ENCODE peak calls at places on chromosomes 2 and 18, in nine cellular contexts. One of them, this sample, is unnamed.

GRCh38 chr18:42784612-42785011 is 330.9 kb downstream of the RIT2 start:
- DNase-seq in posterior cingulate gyrus: no peak
- DNase-seq in H54: no peak
- DNase-seq in iris pigment epithelial cell: no peak
- DNase-seq in heart right ventricle: no peak
- DNase-seq in upper lobe of right lung: no peak
- DNase-seq in NCI-H2227 treated with DMSO at 0.1 percent for 48 hours: no peak
- DNase-seq in endodermal cell: no peak
- DNase-seq in stimulated activated naive CD4-positive, alpha-beta T cell: no peak
- DNase-seq in this sample: no peak

GRCh38 chr2:105749583-105750399 is 5.1 kb downstream of the NCK2 start:
- DNase-seq in posterior cingulate gyrus: no peak
- DNase-seq in H54: no peak
- DNase-seq in iris pigment epithelial cell: peak; percentile 94
- DNase-seq in heart right ventricle: no peak
- DNase-seq in upper lobe of right lung: no peak
- DNase-seq in NCI-H2227 treated with DMSO at 0.1 percent for 48 hours: no peak
- DNase-seq in endodermal cell: peak; percentile 26
- DNase-seq in stimulated activated naive CD4-positive, alpha-beta T cell: no peak
- DNase-seq in this sample: no peak

GRCh38 chr2:17610521-17610920 is 70.0 kb downstream of the VSNL1 start:
- DNase-seq in posterior cingulate gyrus: no peak
- DNase-seq in H54: no peak
- DNase-seq in iris pigment epithelial cell: no peak
- DNase-seq in heart right ventricle: peak; percentile 68
- DNase-seq in upper lobe of right lung: no peak
- DNase-seq in NCI-H2227 treated with DMSO at 0.1 percent for 48 hours: no peak
- DNase-seq in endodermal cell: peak; percentile 30
- DNase-seq in stimulated activated naive CD4-positive, alpha-beta T cell: no peak
- DNase-seq in this sample: no peak

GRCh38 chr2:222506230-222506934 is 82.0 kb downstream of the SGPP2 start:
- DNase-seq in posterior cingulate gyrus: no peak
- DNase-seq in H54: no peak
- DNase-seq in iris pigment epithelial cell: no peak
- DNase-seq in heart right ventricle: no peak
- DNase-seq in upper lobe of right lung: no peak
- DNase-seq in NCI-H2227 treated with DMSO at 0.1 percent for 48 hours: no peak
- DNase-seq in endodermal cell: no peak
- DNase-seq in stimulated activated naive CD4-positive, alpha-beta T cell: no peak
- DNase-seq in this sample: no peak

GRCh38 chr2:182319556-182319955 is 107.3 kb downstream of the PDE1A start:
- DNase-seq in posterior cingulate gyrus: no peak
- DNase-seq in H54: no peak
- DNase-seq in iris pigment epithelial cell: no peak
- DNase-seq in heart right ventricle: no peak
- DNase-seq in upper lobe of right lung: no peak
- DNase-seq in NCI-H2227 treated with DMSO at 0.1 percent for 48 hours: no peak
- DNase-seq in endodermal cell: no peak
- DNase-seq in stimulated activated naive CD4-positive, alpha-beta T cell: no peak
- DNase-seq in this sample: no peak

GRCh38 chr2:130374587-130375290 is 18.9 kb downstream of the PTPN18 start:
- DNase-seq in posterior cingulate gyrus: no peak
- DNase-seq in H54: peak; percentile 61
- DNase-seq in iris pigment epithelial cell: peak; percentile 65
- DNase-seq in heart right ventricle: no peak
- DNase-seq in upper lobe of right lung: no peak
- DNase-seq in NCI-H2227 treated with DMSO at 0.1 percent for 48 hours: no peak
- DNase-seq in endodermal cell: no peak
- DNase-seq in stimulated activated naive CD4-positive, alpha-beta T cell: no peak
- DNase-seq in this sample: no peak

GRCh38 chr2:164661349-164661748 is 40.1 kb upstream of the GRB14 start:
- DNase-seq in posterior cingulate gyrus: no peak
- DNase-seq in H54: no peak
- DNase-seq in iris pigment epithelial cell: peak; percentile 54
- DNase-seq in heart right ventricle: no peak
- DNase-seq in upper lobe of right lung: no peak
- DNase-seq in NCI-H2227 treated with DMSO at 0.1 percent for 48 hours: no peak
- DNase-seq in endodermal cell: no peak
- DNase-seq in stimulated activated naive CD4-positive, alpha-beta T cell: no peak
- DNase-seq in this sample: no peak

GRCh38 chr2:156562136-156562535 is 126.0 kb downstream of the GPD2 start:
- DNase-seq in posterior cingulate gyrus: no peak
- DNase-seq in H54: no peak
- DNase-seq in iris pigment epithelial cell: no peak
- DNase-seq in heart right ventricle: peak; percentile 4
- DNase-seq in upper lobe of right lung: no peak
- DNase-seq in NCI-H2227 treated with DMSO at 0.1 percent for 48 hours: no peak
- DNase-seq in endodermal cell: no peak
- DNase-seq in stimulated activated naive CD4-positive, alpha-beta T cell: no peak
- DNase-seq in this sample: no peak

GRCh38 chr2:174009488-174010223 is 44.5 kb upstream of the SP3 start:
- DNase-seq in posterior cingulate gyrus: no peak
- DNase-seq in H54: no peak
- DNase-seq in iris pigment epithelial cell: peak; percentile 52
- DNase-seq in heart right ventricle: no peak
- DNase-seq in upper lobe of right lung: no peak
- DNase-seq in NCI-H2227 treated with DMSO at 0.1 percent for 48 hours: no peak
- DNase-seq in endodermal cell: no peak
- DNase-seq in stimulated activated naive CD4-positive, alpha-beta T cell: no peak
- DNase-seq in this sample: no peak

GRCh38 chr2:37365669-37366068 is 21.2 kb downstream of the QPCT start:
- DNase-seq in posterior cingulate gyrus: no peak
- DNase-seq in H54: no peak
- DNase-seq in iris pigment epithelial cell: no peak
- DNase-seq in heart right ventricle: no peak
- DNase-seq in upper lobe of right lung: no peak
- DNase-seq in NCI-H2227 treated with DMSO at 0.1 percent for 48 hours: no peak
- DNase-seq in endodermal cell: peak; percentile 1
- DNase-seq in stimulated activated naive CD4-positive, alpha-beta T cell: no peak
- DNase-seq in this sample: no peak

GRCh38 chr2:23656597-23656973 is 270.3 kb downstream of the ATAD2B start:
- DNase-seq in posterior cingulate gyrus: no peak
- DNase-seq in H54: no peak
- DNase-seq in iris pigment epithelial cell: no peak
- DNase-seq in heart right ventricle: no peak
- DNase-seq in upper lobe of right lung: no peak
- DNase-seq in NCI-H2227 treated with DMSO at 0.1 percent for 48 hours: no peak
- DNase-seq in endodermal cell: no peak
- DNase-seq in stimulated activated naive CD4-positive, alpha-beta T cell: no peak
- DNase-seq in this sample: no peak

GRCh38 chr2:159202568-159203071 is 83.9 kb downstream of the WDSUB1 start:
- DNase-seq in posterior cingulate gyrus: peak; percentile 27
- DNase-seq in H54: peak; percentile 87
- DNase-seq in iris pigment epithelial cell: peak; percentile 99
- DNase-seq in heart right ventricle: peak; percentile 61
- DNase-seq in upper lobe of right lung: no peak
- DNase-seq in NCI-H2227 treated with DMSO at 0.1 percent for 48 hours: no peak
- DNase-seq in endodermal cell: peak; percentile 47
- DNase-seq in stimulated activated naive CD4-positive, alpha-beta T cell: no peak
- DNase-seq in this sample: no peak

GRCh38 chr18:36496022-36496421 is 198.5 kb downstream of the FHOD3 start:
- DNase-seq in posterior cingulate gyrus: no peak
- DNase-seq in H54: no peak
- DNase-seq in iris pigment epithelial cell: no peak
- DNase-seq in heart right ventricle: no peak
- DNase-seq in upper lobe of right lung: no peak
- DNase-seq in NCI-H2227 treated with DMSO at 0.1 percent for 48 hours: no peak
- DNase-seq in endodermal cell: no peak
- DNase-seq in stimulated activated naive CD4-positive, alpha-beta T cell: no peak
- DNase-seq in this sample: no peak

GRCh38 chr2:85888745-85889647 is at the start of gene ST3GAL5:
- DNase-seq in posterior cingulate gyrus: peak; percentile 98
- DNase-seq in H54: peak; percentile 70
- DNase-seq in iris pigment epithelial cell: peak; percentile 86
- DNase-seq in heart right ventricle: peak; percentile 90
- DNase-seq in upper lobe of right lung: peak; percentile 98
- DNase-seq in NCI-H2227 treated with DMSO at 0.1 percent for 48 hours: peak; percentile 80
- DNase-seq in endodermal cell: peak; percentile 95
- DNase-seq in stimulated activated naive CD4-positive, alpha-beta T cell: peak; percentile 86
- DNase-seq in this sample: peak; percentile 92

GRCh38 chr18:80252136-80252535 is 4.8 kb upstream of the PARD6G start:
- DNase-seq in posterior cingulate gyrus: no peak
- DNase-seq in H54: no peak
- DNase-seq in iris pigment epithelial cell: peak; percentile 47
- DNase-seq in heart right ventricle: no peak
- DNase-seq in upper lobe of right lung: no peak
- DNase-seq in NCI-H2227 treated with DMSO at 0.1 percent for 48 hours: no peak
- DNase-seq in endodermal cell: no peak
- DNase-seq in stimulated activated naive CD4-positive, alpha-beta T cell: no peak
- DNase-seq in this sample: no peak

GRCh38 chr2:238420878-238421694 is 5.6 kb upstream of the ASB1 start:
- DNase-seq in posterior cingulate gyrus: no peak
- DNase-seq in H54: no peak
- DNase-seq in iris pigment epithelial cell: peak; percentile 36
- DNase-seq in heart right ventricle: no peak
- DNase-seq in upper lobe of right lung: no peak
- DNase-seq in NCI-H2227 treated with DMSO at 0.1 percent for 48 hours: no peak
- DNase-seq in endodermal cell: peak; percentile 67
- DNase-seq in stimulated activated naive CD4-positive, alpha-beta T cell: no peak
- DNase-seq in this sample: no peak

GRCh38 chr2:217249490-217250451 is 389.9 kb upstream of the TNP1 start:
- DNase-seq in posterior cingulate gyrus: no peak
- DNase-seq in H54: no peak
- DNase-seq in iris pigment epithelial cell: no peak
- DNase-seq in heart right ventricle: no peak
- DNase-seq in upper lobe of right lung: no peak
- DNase-seq in NCI-H2227 treated with DMSO at 0.1 percent for 48 hours: peak; percentile 27
- DNase-seq in endodermal cell: no peak
- DNase-seq in stimulated activated naive CD4-positive, alpha-beta T cell: no peak
- DNase-seq in this sample: no peak

GRCh38 chr18:8361941-8362471 is 247.2 kb upstream of the RAB12 start:
- DNase-seq in posterior cingulate gyrus: no peak
- DNase-seq in H54: no peak
- DNase-seq in iris pigment epithelial cell: no peak
- DNase-seq in heart right ventricle: no peak
- DNase-seq in upper lobe of right lung: no peak
- DNase-seq in NCI-H2227 treated with DMSO at 0.1 percent for 48 hours: no peak
- DNase-seq in endodermal cell: peak; percentile 89
- DNase-seq in stimulated activated naive CD4-positive, alpha-beta T cell: no peak
- DNase-seq in this sample: no peak

GRCh38 chr18:26190506-26190905 is 35.7 kb upstream of the TAF4B start:
- DNase-seq in posterior cingulate gyrus: no peak
- DNase-seq in H54: no peak
- DNase-seq in iris pigment epithelial cell: no peak
- DNase-seq in heart right ventricle: no peak
- DNase-seq in upper lobe of right lung: no peak
- DNase-seq in NCI-H2227 treated with DMSO at 0.1 percent for 48 hours: no peak
- DNase-seq in endodermal cell: no peak
- DNase-seq in stimulated activated naive CD4-positive, alpha-beta T cell: peak; percentile 21
- DNase-seq in this sample: peak; percentile 77

GRCh38 chr2:100983684-100984310 is 18.3 kb upstream of the RPL31 start:
- DNase-seq in posterior cingulate gyrus: no peak
- DNase-seq in H54: no peak
- DNase-seq in iris pigment epithelial cell: no peak
- DNase-seq in heart right ventricle: no peak
- DNase-seq in upper lobe of right lung: no peak
- DNase-seq in NCI-H2227 treated with DMSO at 0.1 percent for 48 hours: no peak
- DNase-seq in endodermal cell: no peak
- DNase-seq in stimulated activated naive CD4-positive, alpha-beta T cell: no peak
- DNase-seq in this sample: no peak

GRCh38 chr2:26184555-26185303 is 11.8 kb downstream of the GAREM2 start:
- DNase-seq in posterior cingulate gyrus: no peak
- DNase-seq in H54: no peak
- DNase-seq in iris pigment epithelial cell: peak; percentile 84
- DNase-seq in heart right ventricle: peak; percentile 81
- DNase-seq in upper lobe of right lung: peak; percentile 92
- DNase-seq in NCI-H2227 treated with DMSO at 0.1 percent for 48 hours: peak; percentile 66
- DNase-seq in endodermal cell: peak; percentile 92
- DNase-seq in stimulated activated naive CD4-positive, alpha-beta T cell: peak; percentile 80
- DNase-seq in this sample: peak; percentile 98

GRCh38 chr18:79988925-79989361 is 580 bp upstream of the TXNL4A start:
- DNase-seq in posterior cingulate gyrus: no peak
- DNase-seq in H54: no peak
- DNase-seq in iris pigment epithelial cell: peak; percentile 75
- DNase-seq in heart right ventricle: peak; percentile 27
- DNase-seq in upper lobe of right lung: peak; percentile 67
- DNase-seq in NCI-H2227 treated with DMSO at 0.1 percent for 48 hours: peak; percentile 12
- DNase-seq in endodermal cell: no peak
- DNase-seq in stimulated activated naive CD4-positive, alpha-beta T cell: no peak
- DNase-seq in this sample: no peak

GRCh38 chr2:17646838-17647701 is 106.5 kb downstream of the SMC6 start:
- DNase-seq in posterior cingulate gyrus: no peak
- DNase-seq in H54: no peak
- DNase-seq in iris pigment epithelial cell: no peak
- DNase-seq in heart right ventricle: no peak
- DNase-seq in upper lobe of right lung: no peak
- DNase-seq in NCI-H2227 treated with DMSO at 0.1 percent for 48 hours: no peak
- DNase-seq in endodermal cell: no peak
- DNase-seq in stimulated activated naive CD4-positive, alpha-beta T cell: no peak
- DNase-seq in this sample: no peak

GRCh38 chr2:70144443-70145167 is 46.2 kb downstream of the C2orf42 start:
- DNase-seq in posterior cingulate gyrus: no peak
- DNase-seq in H54: no peak
- DNase-seq in iris pigment epithelial cell: no peak
- DNase-seq in heart right ventricle: no peak
- DNase-seq in upper lobe of right lung: no peak
- DNase-seq in NCI-H2227 treated with DMSO at 0.1 percent for 48 hours: no peak
- DNase-seq in endodermal cell: peak; percentile 42
- DNase-seq in stimulated activated naive CD4-positive, alpha-beta T cell: no peak
- DNase-seq in this sample: no peak

GRCh38 chr18:25050605-25051004 is 301.4 kb downstream of the ZNF521 start:
- DNase-seq in posterior cingulate gyrus: no peak
- DNase-seq in H54: no peak
- DNase-seq in iris pigment epithelial cell: no peak
- DNase-seq in heart right ventricle: no peak
- DNase-seq in upper lobe of right lung: no peak
- DNase-seq in NCI-H2227 treated with DMSO at 0.1 percent for 48 hours: no peak
- DNase-seq in endodermal cell: no peak
- DNase-seq in stimulated activated naive CD4-positive, alpha-beta T cell: no peak
- DNase-seq in this sample: no peak

GRCh38 chr2:108853421-108853820 is 66.8 kb downstream of the CCDC138 start:
- DNase-seq in posterior cingulate gyrus: no peak
- DNase-seq in H54: no peak
- DNase-seq in iris pigment epithelial cell: peak; percentile 85
- DNase-seq in heart right ventricle: no peak
- DNase-seq in upper lobe of right lung: no peak
- DNase-seq in NCI-H2227 treated with DMSO at 0.1 percent for 48 hours: no peak
- DNase-seq in endodermal cell: no peak
- DNase-seq in stimulated activated naive CD4-positive, alpha-beta T cell: no peak
- DNase-seq in this sample: no peak

GRCh38 chr2:100427627-100428258 is 10.3 kb upstream of the CHST10 start:
- DNase-seq in posterior cingulate gyrus: peak; percentile 63
- DNase-seq in H54: peak; percentile 20
- DNase-seq in iris pigment epithelial cell: peak; percentile 60
- DNase-seq in heart right ventricle: peak; percentile 64
- DNase-seq in upper lobe of right lung: peak; percentile 74
- DNase-seq in NCI-H2227 treated with DMSO at 0.1 percent for 48 hours: no peak
- DNase-seq in endodermal cell: peak; percentile 84
- DNase-seq in stimulated activated naive CD4-positive, alpha-beta T cell: peak; percentile 48
- DNase-seq in this sample: peak; percentile 70

GRCh38 chr2:223041527-223042109 is 10.4 kb upstream of the KCNE4 start:
- DNase-seq in posterior cingulate gyrus: peak; percentile 21
- DNase-seq in H54: peak; percentile 60
- DNase-seq in iris pigment epithelial cell: peak; percentile 95
- DNase-seq in heart right ventricle: peak; percentile 73
- DNase-seq in upper lobe of right lung: no peak
- DNase-seq in NCI-H2227 treated with DMSO at 0.1 percent for 48 hours: peak; percentile 47
- DNase-seq in endodermal cell: peak; percentile 78
- DNase-seq in stimulated activated naive CD4-positive, alpha-beta T cell: no peak
- DNase-seq in this sample: no peak

GRCh38 chr2:159118859-159119510 is 150.5 kb downstream of the TANC1 start:
- DNase-seq in posterior cingulate gyrus: no peak
- DNase-seq in H54: no peak
- DNase-seq in iris pigment epithelial cell: no peak
- DNase-seq in heart right ventricle: no peak
- DNase-seq in upper lobe of right lung: no peak
- DNase-seq in NCI-H2227 treated with DMSO at 0.1 percent for 48 hours: no peak
- DNase-seq in endodermal cell: no peak
- DNase-seq in stimulated activated naive CD4-positive, alpha-beta T cell: no peak
- DNase-seq in this sample: no peak

GRCh38 chr18:57776767-57777166 is 26.3 kb downstream of the ATP8B1 start:
- DNase-seq in posterior cingulate gyrus: no peak
- DNase-seq in H54: no peak
- DNase-seq in iris pigment epithelial cell: peak; percentile 70
- DNase-seq in heart right ventricle: no peak
- DNase-seq in upper lobe of right lung: no peak
- DNase-seq in NCI-H2227 treated with DMSO at 0.1 percent for 48 hours: no peak
- DNase-seq in endodermal cell: no peak
- DNase-seq in stimulated activated naive CD4-positive, alpha-beta T cell: no peak
- DNase-seq in this sample: no peak

GRCh38 chr2:236054661-236055060 is 113.5 kb downstream of the GBX2 start:
- DNase-seq in posterior cingulate gyrus: no peak
- DNase-seq in H54: no peak
- DNase-seq in iris pigment epithelial cell: no peak
- DNase-seq in heart right ventricle: no peak
- DNase-seq in upper lobe of right lung: no peak
- DNase-seq in NCI-H2227 treated with DMSO at 0.1 percent for 48 hours: no peak
- DNase-seq in endodermal cell: no peak
- DNase-seq in stimulated activated naive CD4-positive, alpha-beta T cell: no peak
- DNase-seq in this sample: no peak

This sample was measured in B cell.